ENCODE peak calls at places on chromosomes 4 and X, in six cellular contexts. M, J, Y, A, H and I are unnamed samples.

GRCh38 chrX:114451397-114451796 is 132.5 kb upstream of the HTR2C start:
- DNase-seq in A (no peak), Y (no peak), H (no peak), J (no peak), M (no peak), I (no peak)

GRCh38 chr4:82428969-82429727 is 1.1 kb downstream of the HNRNPDL start:
- DNase-seq in H (peak), A (peak), M (peak), Y (peak), J (peak), I (peak)

GRCh38 chrX:140817943-140818342 is 108.4 kb downstream of the LINC00632 start:
- DNase-seq in Y (no peak), J (peak), A (peak), H (peak), M (no peak), I (no peak)

GRCh38 chr4:13329963-13330362 is 154.2 kb downstream of the RAB28 start:
- DNase-seq in A (peak), H (no peak), J (peak), Y (no peak), M (no peak), I (no peak)

GRCh38 chrX:96982159-96982558 is 98.5 kb downstream of the RPA4 start:
- DNase-seq in M (no peak), J (no peak), Y (no peak), H (no peak), A (no peak), I (no peak)

GRCh38 chrX:39318497-39319343 is 517.5 kb downstream of the MID1IP1 start:
- DNase-seq in A (no peak), Y (no peak), M (no peak), J (no peak), H (no peak), I (peak)

GRCh38 chr4:88009871-88010270 is 2.4 kb downstream of the PKD2 start:
- DNase-seq in J (no peak), A (no peak), M (no peak), Y (no peak), H (no peak), I (no peak)

GRCh38 chr4:186271279-186271678 is 5.3 kb downstream of the F11 start:
- DNase-seq in J (no peak), Y (no peak), H (no peak), M (no peak), A (no peak), I (no peak)

GRCh38 chr4:138113819-138114415 is 128.2 kb downstream of the SLC7A11 start:
- DNase-seq in A (peak), J (peak), M (no peak), Y (no peak), H (no peak), I (no peak)

GRCh38 chrX:21373637-21374162 is 518 bp upstream of the CNKSR2 start:
- DNase-seq in J (no peak), M (peak), A (no peak), H (no peak), Y (peak), I (no peak)

GRCh38 chr4:54090804-54091623 is 8.9 kb upstream of the GSX2 start:
- DNase-seq in H (no peak), J (peak), A (no peak), M (no peak), Y (peak), I (peak)

GRCh38 chrX:103630171-103630511 is 1.4 kb downstream of the TCEAL1 start:
- DNase-seq in A (no peak), M (no peak), J (no peak), Y (no peak), H (no peak), I (no peak)

GRCh38 chr4:78735697-78736096 is 40.5 kb upstream of the BMP2K start:
- DNase-seq in J (no peak), Y (no peak), A (no peak), M (no peak), H (no peak), I (no peak)

GRCh38 chr4:182554736-182555135 is 311.5 kb downstream of the TENM3 start:
- DNase-seq in H (no peak), A (no peak), J (peak), M (no peak), Y (no peak), I (no peak)

GRCh38 chr4:81052119-81053068 is 21.9 kb downstream of the BMP3 start:
- DNase-seq in Y (peak), M (peak), A (peak), J (peak), H (peak), I (peak)

GRCh38 chr4:136763844-136764446 is 768.3 kb downstream of the PCDH18 start:
- DNase-seq in Y (no peak), A (peak), J (no peak), H (no peak), M (no peak), I (no peak)

GRCh38 chr4:154616731-154617130 is 4.3 kb upstream of the FGG start:
- DNase-seq in Y (no peak), M (no peak), H (no peak), J (no peak), A (no peak), I (no peak)

GRCh38 chrX:94265323-94265722 is 591.3 kb downstream of the FAM133A start:
- DNase-seq in Y (no peak), H (no peak), J (no peak), A (no peak), M (no peak), I (no peak)
- TF ChIP-seq CTCF in Y (no peak), H (no peak), J (no peak), A (no peak), M (no peak), I (no peak)

GRCh38 chrX:109475174-109475891 is 6.6 kb downstream of the GUCY2F start:
- DNase-seq in J (peak), H (peak), A (peak), M (peak), Y (peak), I (no peak)

DNA sequence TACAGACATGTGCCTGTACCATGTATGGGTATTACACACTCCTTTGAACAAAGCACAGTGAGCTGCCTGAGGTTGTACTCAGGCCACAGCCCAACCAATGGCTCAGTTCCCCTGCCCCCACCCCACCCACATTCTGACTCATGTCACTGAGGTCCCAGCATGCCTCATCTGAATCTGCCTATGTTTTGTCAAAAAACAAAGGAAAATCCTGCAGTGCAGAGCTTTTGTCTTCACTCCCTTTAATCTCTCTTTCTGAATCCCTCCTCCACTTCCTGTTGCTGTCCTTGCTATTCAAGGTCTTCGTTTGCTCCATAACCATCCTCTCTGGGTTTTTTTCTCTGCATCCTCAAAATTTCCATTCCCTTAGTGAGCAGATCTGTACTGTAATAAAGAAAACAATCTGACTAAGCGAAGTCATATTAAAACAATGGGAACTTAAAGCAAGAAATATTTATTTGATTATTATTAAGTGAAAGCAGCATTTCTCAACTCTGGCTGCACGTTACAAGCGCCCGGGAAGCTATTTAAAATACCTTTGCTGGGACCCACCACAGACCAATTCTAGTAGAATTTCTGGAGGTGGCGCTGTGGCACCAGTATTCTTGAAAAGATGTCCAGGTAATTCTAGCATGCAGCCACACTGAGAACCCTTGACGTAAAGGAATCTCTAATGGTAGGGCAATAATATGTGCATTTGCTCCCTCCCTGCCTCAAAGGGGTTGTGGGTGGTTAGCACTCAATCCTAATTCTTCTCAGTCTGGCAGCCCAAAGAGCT is 8.8 kb downstream of the GUCY2F start:
- DNase-seq in M (peak), Y (no peak), H (peak), A (peak), J (peak), I (no peak)
- TF ChIP-seq CTCF in M (peak), Y (no peak), H (peak), A (peak), J (peak), I (no peak)

GRCh38 chrX:45711231-45711630 is 510.6 kb upstream of the DIPK2B start:
- DNase-seq in Y (no peak), M (no peak), J (peak), A (peak), H (no peak), I (no peak)

GRCh38 chrX:45712067-45712466 is 511.4 kb upstream of the DIPK2B start:
- DNase-seq in Y (no peak), J (peak), H (no peak), M (no peak), A (peak), I (no peak)

GRCh38 chrX:45709381-45709780 is 508.7 kb upstream of the DIPK2B start:
- DNase-seq in A (peak), M (no peak), H (no peak), Y (no peak), J (peak), I (no peak)

GRCh38 chrX:45714864-45715263 is 514.2 kb upstream of the DIPK2B start:
- DNase-seq in Y (no peak), J (peak), A (peak), H (peak), M (no peak), I (no peak)

DNA sequence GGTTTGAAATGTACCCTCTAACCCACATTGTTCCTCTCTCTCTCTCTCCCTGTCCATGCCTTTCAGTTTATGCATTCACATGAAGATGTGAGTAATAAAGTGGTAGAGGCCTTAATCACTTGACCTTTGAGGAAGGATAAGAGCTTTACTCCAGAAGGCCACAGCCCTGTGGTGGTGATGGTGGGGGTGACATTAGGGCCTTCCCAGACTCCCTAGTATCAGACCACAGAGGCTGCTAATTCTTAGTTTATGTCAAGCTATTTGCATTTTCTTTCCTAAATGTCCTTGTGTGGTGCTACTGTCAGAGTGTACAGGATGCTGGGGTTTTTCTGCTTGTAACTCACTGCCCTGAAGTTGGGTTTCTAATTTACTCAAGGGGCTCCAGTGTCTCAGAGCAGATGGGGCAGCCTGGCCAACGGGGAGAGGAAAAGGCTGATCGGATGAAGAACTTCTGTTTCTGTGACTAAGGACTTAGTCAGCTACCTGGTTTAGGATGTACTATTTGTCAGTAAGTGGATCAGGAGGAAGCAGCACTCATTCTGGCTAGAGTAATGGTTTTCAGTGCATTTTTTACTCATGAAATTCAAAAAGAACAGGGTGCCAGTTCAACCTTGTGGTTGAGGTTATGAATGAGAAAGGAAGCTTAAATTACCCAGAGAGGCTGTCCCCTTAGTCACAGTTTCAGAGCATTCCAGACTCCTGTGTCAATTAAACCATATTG is 509.6 kb upstream of the DIPK2B start:
- DNase-seq in A (peak), H (peak), M (no peak), Y (no peak), J (peak), I (no peak)
- TF ChIP-seq CTCF in A (no peak), H (no peak), M (no peak), Y (no peak), J (no peak), I (no peak)

DNA sequence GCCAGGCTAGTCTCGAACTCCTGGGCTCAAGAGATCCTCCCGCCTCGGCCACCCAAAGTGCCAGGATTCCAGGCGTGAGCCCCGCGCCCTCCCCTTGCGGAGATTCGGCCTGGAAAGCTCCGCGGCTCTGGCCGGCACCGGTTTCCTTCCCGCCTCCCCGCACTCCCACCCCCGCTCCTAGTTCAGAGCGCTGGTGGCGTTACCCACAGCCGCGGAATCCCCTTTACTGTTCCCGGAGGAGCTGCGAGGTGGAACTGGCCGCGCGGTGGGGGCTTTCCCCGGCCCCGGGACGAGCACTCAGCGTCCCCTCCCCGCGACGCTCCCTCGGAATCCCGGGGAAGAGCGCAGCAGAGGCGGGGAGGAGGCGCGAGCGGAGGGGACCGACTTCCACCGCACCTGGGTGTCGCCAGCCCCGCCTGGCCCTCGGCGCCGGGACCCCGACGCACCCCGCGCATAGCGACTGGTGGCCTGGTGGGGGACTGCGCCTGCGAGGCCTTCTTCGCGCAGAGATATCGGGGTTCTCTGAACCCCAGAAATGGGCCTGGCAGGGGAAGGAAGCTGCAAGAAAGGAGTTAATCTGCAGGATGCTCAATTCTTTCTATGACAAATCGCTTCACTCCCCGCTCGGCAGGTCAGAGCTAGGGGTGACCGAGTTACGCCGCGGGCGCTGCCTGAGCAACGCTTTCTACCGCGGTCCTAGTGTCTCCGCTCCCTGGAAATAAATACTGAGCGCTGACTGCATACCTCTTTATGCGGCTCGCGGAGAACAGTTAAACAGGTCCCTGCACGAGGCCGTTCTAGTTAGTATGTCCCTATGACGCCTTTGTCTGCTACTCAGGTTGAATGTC is 14.6 kb upstream of the SLC25A4 start:
- DNase-seq in M (no peak), A (no peak), H (no peak), J (no peak), Y (peak), I (peak)
- TF ChIP-seq CTCF in M (no peak), A (no peak), H (no peak), J (no peak), Y (peak), I (peak)

GRCh38 chr4:128068927-128069326 is 7.8 kb downstream of the LARP1B start:
- DNase-seq in H (peak), M (peak), A (peak), Y (no peak), J (peak), I (no peak)
- TF ChIP-seq CTCF in H (peak), M (peak), A (peak), Y (peak), J (peak), I (no peak)

GRCh38 chr4:2712261-2712842 is 43.8 kb downstream of the TNIP2 start:
- DNase-seq in Y (no peak), J (no peak), M (no peak), H (peak), A (peak), I (peak)
- TF ChIP-seq CTCF in Y (no peak), J (no peak), M (peak), H (peak), A (peak), I (no peak)

GRCh38 chrX:19544693-19545305 is 29.5 kb upstream of the MAP3K15 start:
- DNase-seq in Y (no peak), M (peak), J (peak), A (peak), H (peak), I (no peak)
- TF ChIP-seq CTCF in Y (peak), M (peak), J (peak), A (peak), H (peak), I (peak)

GRCh38 chr4:876780-877179 is 50.9 kb upstream of the CPLX1 start:
- DNase-seq in M (peak), Y (no peak), H (peak), A (no peak), J (no peak), I (no peak)
- TF ChIP-seq CTCF in M (peak), Y (peak), H (peak), A (peak), J (no peak), I (peak)